ENCODE peak calls at places on chromosomes 5 and 9, in six cellular contexts. One of them, this sample, is unnamed.

GRCh38 chr5:133565993-133566392 is 46.3 kb downstream of the FSTL4 start:
- DNase-seq in H1: no peak
- DNase-seq in K562: peak; percentile 36
- DNase-seq in GM12878: no peak
- DNase-seq in GM12892: no peak
- DNase-seq in HepG2: no peak
- DNase-seq in this sample: no peak

GRCh38 chr9:91992636-91993035 is 42.6 kb upstream of the ROR2 start:
- DNase-seq in GM12892: no peak
- DNase-seq in H1: peak; percentile 23
- DNase-seq in K562: peak; percentile 19
- DNase-seq in GM12878: no peak
- DNase-seq in HepG2: no peak
- DNase-seq in this sample: no peak

GRCh38 chr5:135535820-135536801 is at the start of gene NEUROG1:
- DNase-seq in GM12892: no peak
- DNase-seq in H1: peak; percentile 87
- DNase-seq in K562: no peak
- DNase-seq in HepG2: no peak
- DNase-seq in GM12878: no peak
- DNase-seq in this sample: no peak

GRCh38 chr9:107422189-107422802 is 67.3 kb downstream of the KLF4 start:
- DNase-seq in K562: peak; percentile 47
- DNase-seq in GM12892: no peak
- DNase-seq in GM12878: no peak
- DNase-seq in HepG2: peak; percentile 73
- DNase-seq in H1: peak; percentile 84
- DNase-seq in this sample: peak; percentile 30

GRCh38 chr9:115136379-115136778 is 18.4 kb upstream of the TNC start:
- DNase-seq in K562: no peak
- DNase-seq in GM12878: no peak
- DNase-seq in H1: no peak
- DNase-seq in HepG2: no peak
- DNase-seq in GM12892: no peak
- DNase-seq in this sample: no peak

GRCh38 chr9:31608413-31608812 is 776.0 kb upstream of the ACO1 start:
- DNase-seq in HepG2: no peak
- DNase-seq in K562: no peak
- DNase-seq in GM12878: no peak
- DNase-seq in GM12892: no peak
- DNase-seq in H1: no peak
- DNase-seq in this sample: no peak

GRCh38 chr5:173317852-173318251 is 10.4 kb downstream of the STC2 start:
- DNase-seq in HepG2: no peak
- DNase-seq in H1: no peak
- DNase-seq in GM12892: no peak
- DNase-seq in K562: no peak
- DNase-seq in GM12878: no peak
- DNase-seq in this sample: no peak

GRCh38 chr5:159913048-159913447 is 3.2 kb upstream of the ADRA1B start:
- DNase-seq in GM12892: no peak
- DNase-seq in H1: no peak
- DNase-seq in K562: no peak
- DNase-seq in HepG2: no peak
- DNase-seq in GM12878: no peak
- DNase-seq in this sample: no peak

GRCh38 chr9:102479191-102479590 is 515.9 kb upstream of the CYLC2 start:
- DNase-seq in H1: no peak
- DNase-seq in HepG2: no peak
- DNase-seq in K562: no peak
- DNase-seq in GM12892: no peak
- DNase-seq in GM12878: no peak
- DNase-seq in this sample: no peak

GRCh38 chr5:39121315-39121714 is 47.1 kb upstream of the RICTOR start:
- DNase-seq in GM12878: no peak
- DNase-seq in HepG2: no peak
- DNase-seq in H1: no peak
- DNase-seq in GM12892: no peak
- DNase-seq in K562: no peak
- DNase-seq in this sample: no peak

GRCh38 chr9:106535439-106535838 is 327.5 kb upstream of the ZNF462 start:
- DNase-seq in H1: no peak
- DNase-seq in GM12878: no peak
- DNase-seq in K562: no peak
- DNase-seq in GM12892: no peak
- DNase-seq in HepG2: no peak
- DNase-seq in this sample: no peak

GRCh38 chr5:106882035-106882434 is 788.7 kb downstream of the EFNA5 start:
- DNase-seq in K562: no peak
- DNase-seq in H1: no peak
- DNase-seq in HepG2: no peak
- DNase-seq in GM12878: no peak
- DNase-seq in GM12892: no peak
- DNase-seq in this sample: no peak

GRCh38 chr9:14029811-14030210 is 284.1 kb downstream of the NFIB start:
- DNase-seq in HepG2: no peak
- DNase-seq in GM12892: no peak
- DNase-seq in K562: no peak
- DNase-seq in H1: no peak
- DNase-seq in GM12878: no peak
- DNase-seq in this sample: no peak

GRCh38 chr5:135231289-135231688 is 167.7 kb downstream of the MACROH2A1 start:
- DNase-seq in HepG2: no peak
- DNase-seq in K562: peak; percentile 49
- DNase-seq in H1: no peak
- DNase-seq in GM12878: no peak
- DNase-seq in GM12892: no peak
- DNase-seq in this sample: no peak

GRCh38 chr5:168401880-168402279 is 84.4 kb upstream of the RARS1 start:
- DNase-seq in HepG2: no peak
- DNase-seq in H1: no peak
- DNase-seq in K562: no peak
- DNase-seq in GM12878: no peak
- DNase-seq in GM12892: no peak
- DNase-seq in this sample: no peak

GRCh38 chr9:123337971-123338370 is 18.0 kb upstream of the CRB2 start:
- DNase-seq in HepG2: no peak
- DNase-seq in K562: no peak
- DNase-seq in GM12892: no peak
- DNase-seq in GM12878: no peak
- DNase-seq in H1: no peak
- DNase-seq in this sample: no peak

GRCh38 chr5:173532689-173533250 is 83.7 kb downstream of the BOD1 start:
- DNase-seq in H1: no peak
- DNase-seq in GM12878: no peak
- DNase-seq in GM12892: no peak
- DNase-seq in K562: no peak
- DNase-seq in HepG2: no peak
- DNase-seq in this sample: no peak

GRCh38 chr5:43753069-43753468 is 150.1 kb downstream of the NNT start:
- DNase-seq in HepG2: no peak
- DNase-seq in K562: no peak
- DNase-seq in GM12878: no peak
- DNase-seq in H1: peak; percentile 46
- DNase-seq in GM12892: no peak
- DNase-seq in this sample: no peak

GRCh38 chr5:68911840-68912690 is 181.7 kb upstream of the SLC30A5 start:
- DNase-seq in GM12892: no peak
- DNase-seq in H1: no peak
- DNase-seq in GM12878: no peak
- DNase-seq in HepG2: peak; percentile 6
- DNase-seq in K562: no peak
- DNase-seq in this sample: no peak

GRCh38 chr5:43396762-43397304 is 15.4 kb downstream of the CCL28 start:
- DNase-seq in GM12892: peak; percentile 67
- DNase-seq in GM12878: peak; percentile 17
- DNase-seq in HepG2: no peak
- DNase-seq in H1: no peak
- DNase-seq in K562: no peak
- DNase-seq in this sample: peak; percentile 68

GRCh38 chr5:138662599-138662998 is 87.4 kb upstream of the HSPA9 start:
- DNase-seq in H1: no peak
- DNase-seq in HepG2: no peak
- DNase-seq in K562: no peak
- DNase-seq in GM12878: no peak
- DNase-seq in GM12892: no peak
- DNase-seq in this sample: no peak

GRCh38 chr5:140926211-140926902 is at the start of gene PCDHAC1:
- DNase-seq in K562: no peak
- DNase-seq in GM12892: no peak
- DNase-seq in HepG2: no peak
- DNase-seq in H1: peak; percentile 98
- DNase-seq in GM12878: no peak
- DNase-seq in this sample: no peak

GRCh38 chr9:121734465-121734864 is 83.0 kb downstream of the DAB2IP start:
- DNase-seq in HepG2: no peak
- DNase-seq in GM12892: no peak
- DNase-seq in K562: no peak
- DNase-seq in H1: no peak
- DNase-seq in GM12878: no peak
- DNase-seq in this sample: no peak

GRCh38 chr5:169941542-169941941 is 38.8 kb downstream of the INSYN2B start:
- DNase-seq in K562: no peak
- DNase-seq in GM12892: no peak
- DNase-seq in HepG2: no peak
- DNase-seq in GM12878: no peak
- DNase-seq in H1: no peak
- DNase-seq in this sample: no peak

GRCh38 chr9:88574993-88575392 is 40.0 kb downstream of the NXNL2 start:
- DNase-seq in GM12892: no peak
- DNase-seq in HepG2: no peak
- DNase-seq in GM12878: no peak
- DNase-seq in H1: no peak
- DNase-seq in K562: no peak
- DNase-seq in this sample: no peak

GRCh38 chr5:132267166-132267739 is 9.8 kb downstream of the PDLIM4 start:
- DNase-seq in K562: no peak
- DNase-seq in GM12892: no peak
- DNase-seq in H1: peak; percentile 24
- DNase-seq in GM12878: no peak
- DNase-seq in HepG2: no peak
- DNase-seq in this sample: no peak

GRCh38 chr5:132266836-132267160 is 9.3 kb downstream of the PDLIM4 start:
- DNase-seq in H1: peak; percentile 29
- DNase-seq in HepG2: no peak
- DNase-seq in GM12878: no peak
- DNase-seq in GM12892: no peak
- DNase-seq in K562: no peak
- DNase-seq in this sample: no peak

GRCh38 chr5:132265336-132266030 is 8.0 kb downstream of the PDLIM4 start:
- DNase-seq in K562: no peak
- DNase-seq in GM12892: no peak
- DNase-seq in HepG2: peak; percentile 23
- DNase-seq in H1: no peak
- DNase-seq in GM12878: no peak
- DNase-seq in this sample: no peak

GRCh38 chr5:132264546-132265335 is 7.2 kb downstream of the PDLIM4 start:
- DNase-seq in H1: peak; percentile 29
- DNase-seq in K562: no peak
- DNase-seq in HepG2: no peak
- DNase-seq in GM12878: no peak
- DNase-seq in GM12892: no peak
- DNase-seq in this sample: no peak

GRCh38 chr5:132266031-132266835 is 8.7 kb downstream of the PDLIM4 start:
- DNase-seq in GM12892: no peak
- DNase-seq in HepG2: no peak
- DNase-seq in GM12878: no peak
- DNase-seq in K562: no peak
- DNase-seq in H1: peak; percentile 38
- DNase-seq in this sample: no peak
- TF ChIP-seq POLR2A in GM12892: no peak
- TF ChIP-seq POLR2A in HepG2: no peak
- TF ChIP-seq POLR2A in GM12878: no peak
- TF ChIP-seq POLR2A in K562: no peak
- TF ChIP-seq POLR2A in H1: no peak
- TF ChIP-seq POLR2A in this sample: no peak

GRCh38 chr9:2679011-2679410 is 38.3 kb upstream of the KCNV2 start:
- DNase-seq in H1: no peak
- DNase-seq in GM12878: no peak
- DNase-seq in GM12892: no peak
- DNase-seq in HepG2: no peak
- DNase-seq in K562: no peak
- DNase-seq in this sample: no peak
- TF ChIP-seq TAF1 in H1: no peak
- TF ChIP-seq TAF1 in GM12878: no peak
- TF ChIP-seq TAF1 in GM12892: no peak
- TF ChIP-seq TAF1 in HepG2: no peak
- TF ChIP-seq TAF1 in K562: no peak
- TF ChIP-seq TAF1 in this sample: no peak

GRCh38 chr5:157731272-157732129 is at the start of gene THG1L:
- DNase-seq in H1: peak; percentile 100
- DNase-seq in HepG2: peak; percentile 95
- DNase-seq in GM12878: peak; percentile 94
- DNase-seq in GM12892: peak; percentile 81
- DNase-seq in K562: peak; percentile 99
- DNase-seq in this sample: peak; percentile 71
- TF ChIP-seq POLR2A in H1: peak; percentile 97
- TF ChIP-seq POLR2A in HepG2: peak; percentile 92
- TF ChIP-seq POLR2A in GM12878: peak; percentile 97
- TF ChIP-seq POLR2A in GM12892: peak; percentile 97
- TF ChIP-seq POLR2A in K562: peak; percentile 96
- TF ChIP-seq POLR2A in this sample: peak; percentile 95

GRCh38 chr5:129852747-129853352 is 51.4 kb upstream of the CHSY3 start:
- DNase-seq in H1: peak; percentile 94
- DNase-seq in GM12892: no peak
- DNase-seq in HepG2: peak; percentile 56
- DNase-seq in K562: peak; percentile 73
- DNase-seq in GM12878: peak; percentile 8
- DNase-seq in this sample: peak; percentile 16
- TF ChIP-seq TAF1 in H1: no peak
- TF ChIP-seq TAF1 in GM12892: no peak
- TF ChIP-seq TAF1 in HepG2: no peak
- TF ChIP-seq TAF1 in K562: no peak
- TF ChIP-seq TAF1 in GM12878: no peak
- TF ChIP-seq TAF1 in this sample: no peak

DNA sequence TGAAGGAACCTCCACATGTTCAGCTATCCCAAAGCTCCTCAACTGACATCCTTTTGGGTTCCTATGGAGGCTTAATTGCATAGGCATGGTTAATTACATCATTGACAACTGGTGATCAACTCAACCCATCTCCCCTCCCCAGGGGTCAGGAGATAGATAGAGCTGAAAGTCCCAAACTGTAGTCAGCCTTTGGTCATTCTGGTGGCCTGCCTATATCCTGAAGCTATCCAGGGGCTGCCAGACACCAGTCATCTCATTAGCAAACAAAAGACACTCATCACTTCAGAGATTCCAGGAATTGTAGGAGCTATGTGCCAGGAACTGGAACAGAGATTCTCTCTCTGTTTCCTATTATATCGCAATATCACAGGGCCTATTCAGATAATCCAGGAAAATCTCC is 646.6 kb upstream of the GRAMD2B start:
- DNase-seq in GM12892: no peak
- DNase-seq in H1: no peak
- DNase-seq in GM12878: no peak
- DNase-seq in HepG2: no peak
- DNase-seq in K562: no peak
- DNase-seq in this sample: no peak
- TF ChIP-seq POLR2A in GM12892: no peak
- TF ChIP-seq POLR2A in H1: no peak
- TF ChIP-seq POLR2A in GM12878: no peak
- TF ChIP-seq POLR2A in HepG2: no peak
- TF ChIP-seq POLR2A in K562: no peak
- TF ChIP-seq POLR2A in this sample: no peak

This sample was measured in GM12891.